ENCODE peak calls at places on chromosome 18, in four cellular contexts. P, K, F and I are unnamed samples.
A peak's percentile ranks its signal among the peaks of the same experiment; 100 is the strongest.

GRCh38 chr18:40874233-40874632 is 1080.8 kb upstream of the PIK3C3 start:
- DNase-seq in P (no peak), K (no peak), F (peak; percentile 57), I (no peak)

GRCh38 chr18:11081009-11081532 is 68.3 kb downstream of the PIEZO2 start:
- DNase-seq in P (no peak), K (no peak), F (peak; percentile 15), I (no peak)

GRCh38 chr18:3873698-3874495 is 423.9 kb downstream of the TGIF1 start:
- DNase-seq in P (no peak), K (no peak), F (no peak), I (no peak)

GRCh38 chr18:33495278-33495677 is 54.8 kb upstream of the CCDC178 start:
- DNase-seq in P (no peak), K (peak; percentile 86), F (peak; percentile 56), I (no peak)

GRCh38 chr18:79211844-79212243 is 142.7 kb downstream of the ATP9B start:
- DNase-seq in P (no peak), K (no peak), F (no peak), I (peak; percentile 7)

GRCh38 chr18:11654736-11655604 is 34.1 kb upstream of the GNAL start:
- DNase-seq in P (no peak), K (peak; percentile 68), F (no peak), I (no peak)

GRCh38 chr18:12076424-12077140 is 17.1 kb upstream of the ANKRD62 start:
- DNase-seq in P (no peak), K (peak; percentile 45), F (peak; percentile 54), I (no peak)

GRCh38 chr18:3493501-3494244 is 43.7 kb downstream of the TGIF1 start:
- DNase-seq in P (no peak), K (no peak), F (no peak), I (no peak)

GRCh38 chr18:23207191-23207955 is 72.1 kb downstream of the CABLES1 start:
- DNase-seq in P (no peak), K (peak; percentile 74), F (peak; percentile 76), I (no peak)

GRCh38 chr18:75390854-75391253 is 36.6 kb downstream of the SMIM21 start:
- DNase-seq in P (no peak), K (no peak), F (no peak), I (no peak)

GRCh38 chr18:48967545-48967944 is 16.8 kb upstream of the SMAD7 start:
- DNase-seq in P (no peak), K (no peak), F (no peak), I (no peak)

GRCh38 chr18:25457196-25457595 is 105.2 kb upstream of the ZNF521 start:
- DNase-seq in P (no peak), K (no peak), F (no peak), I (no peak)

GRCh38 chr18:9174302-9174701 is 37.7 kb downstream of the ANKRD12 start:
- DNase-seq in P (no peak), K (no peak), F (no peak), I (no peak)

GRCh38 chr18:57188851-57189565 is 42.1 kb downstream of the BOD1L2 start:
- DNase-seq in P (no peak), K (no peak), F (no peak), I (no peak)

GRCh38 chr18:55031164-55031563 is 71.9 kb upstream of the CCDC68 start:
- DNase-seq in P (no peak), K (no peak), F (no peak), I (no peak)

GRCh38 chr18:73669299-73669698 is 478.3 kb downstream of the FBXO15 start:
- DNase-seq in P (peak; percentile 61), K (no peak), F (peak; percentile 87), I (no peak)

GRCh38 chr18:32920796-32921787 is 148.3 kb upstream of the KLHL14 start:
- DNase-seq in P (peak; percentile 59), K (no peak), F (peak; percentile 98), I (peak; percentile 2)